ENCODE peak calls at places on chromosomes 7 and 10, in eight cellular contexts. One of them, this sample, is unnamed.

GRCh38 chr7:35508623-35509400 is 186.1 kb downstream of the HERPUD2 start:
- DNase-seq in BJ: no peak
- DNase-seq in uterus: no peak
- DNase-seq in dorsolateral prefrontal cortex: no peak
- DNase-seq in KBM-7: no peak
- DNase-seq in stimulated activated CD4-positive, alpha-beta T cell treated with anti-CD3 and anti-CD28 coated beads, TNF-alpha, amount 100 ng/mL, for 1 hour: no peak
- DNase-seq in coronary artery: no peak
- DNase-seq in ELR: peak
- DNase-seq in this sample: no peak

GRCh38 chr10:96587255-96588059 is 645 bp upstream of the TM9SF3 start:
- DNase-seq in BJ: peak
- DNase-seq in uterus: peak
- DNase-seq in dorsolateral prefrontal cortex: no peak
- DNase-seq in KBM-7: peak
- DNase-seq in stimulated activated CD4-positive, alpha-beta T cell treated with anti-CD3 and anti-CD28 coated beads, TNF-alpha, amount 100 ng/mL, for 1 hour: no peak
- DNase-seq in coronary artery: peak
- DNase-seq in ELR: peak
- DNase-seq in this sample: peak

GRCh38 chr7:146772581-146772980 is 656.0 kb downstream of the CNTNAP2 start:
- DNase-seq in BJ: no peak
- DNase-seq in uterus: no peak
- DNase-seq in dorsolateral prefrontal cortex: no peak
- DNase-seq in KBM-7: peak
- DNase-seq in stimulated activated CD4-positive, alpha-beta T cell treated with anti-CD3 and anti-CD28 coated beads, TNF-alpha, amount 100 ng/mL, for 1 hour: no peak
- DNase-seq in coronary artery: no peak
- DNase-seq in ELR: no peak
- DNase-seq in this sample: no peak

GRCh38 chr10:19719320-19719719 is 96.9 kb upstream of the PLXDC2 start:
- DNase-seq in BJ: peak
- DNase-seq in uterus: no peak
- DNase-seq in dorsolateral prefrontal cortex: no peak
- DNase-seq in KBM-7: peak
- DNase-seq in stimulated activated CD4-positive, alpha-beta T cell treated with anti-CD3 and anti-CD28 coated beads, TNF-alpha, amount 100 ng/mL, for 1 hour: no peak
- DNase-seq in coronary artery: no peak
- DNase-seq in ELR: peak
- DNase-seq in this sample: peak

GRCh38 chr7:114414151-114415053 is at the start of gene FOXP2:
- DNase-seq in BJ: no peak
- DNase-seq in uterus: no peak
- DNase-seq in dorsolateral prefrontal cortex: no peak
- DNase-seq in KBM-7: peak
- DNase-seq in stimulated activated CD4-positive, alpha-beta T cell treated with anti-CD3 and anti-CD28 coated beads, TNF-alpha, amount 100 ng/mL, for 1 hour: no peak
- DNase-seq in coronary artery: no peak
- DNase-seq in ELR: peak
- DNase-seq in this sample: no peak

GRCh38 chr10:119203006-119203405 is 4.4 kb upstream of the GRK5 start:
- DNase-seq in BJ: no peak
- DNase-seq in uterus: no peak
- DNase-seq in dorsolateral prefrontal cortex: no peak
- DNase-seq in KBM-7: no peak
- DNase-seq in stimulated activated CD4-positive, alpha-beta T cell treated with anti-CD3 and anti-CD28 coated beads, TNF-alpha, amount 100 ng/mL, for 1 hour: no peak
- DNase-seq in coronary artery: no peak
- DNase-seq in ELR: peak
- DNase-seq in this sample: no peak

GRCh38 chr7:25429731-25430130 is 201.4 kb upstream of the NPVF start:
- DNase-seq in BJ: no peak
- DNase-seq in uterus: peak
- DNase-seq in dorsolateral prefrontal cortex: no peak
- DNase-seq in KBM-7: no peak
- DNase-seq in stimulated activated CD4-positive, alpha-beta T cell treated with anti-CD3 and anti-CD28 coated beads, TNF-alpha, amount 100 ng/mL, for 1 hour: no peak
- DNase-seq in coronary artery: no peak
- DNase-seq in ELR: no peak
- DNase-seq in this sample: peak

GRCh38 chr7:93226310-93226709 is at the start of gene HEPACAM2:
- DNase-seq in BJ: no peak
- DNase-seq in uterus: no peak
- DNase-seq in dorsolateral prefrontal cortex: no peak
- DNase-seq in KBM-7: no peak
- DNase-seq in stimulated activated CD4-positive, alpha-beta T cell treated with anti-CD3 and anti-CD28 coated beads, TNF-alpha, amount 100 ng/mL, for 1 hour: no peak
- DNase-seq in coronary artery: no peak
- DNase-seq in ELR: no peak
- DNase-seq in this sample: no peak

GRCh38 chr7:28041508-28042314 is 138.9 kb downstream of the JAZF1 start:
- DNase-seq in BJ: peak
- DNase-seq in uterus: no peak
- DNase-seq in dorsolateral prefrontal cortex: no peak
- DNase-seq in KBM-7: no peak
- DNase-seq in stimulated activated CD4-positive, alpha-beta T cell treated with anti-CD3 and anti-CD28 coated beads, TNF-alpha, amount 100 ng/mL, for 1 hour: no peak
- DNase-seq in coronary artery: no peak
- DNase-seq in ELR: peak
- DNase-seq in this sample: peak

GRCh38 chr7:71984348-71984747 is 427.8 kb downstream of the CALN1 start:
- DNase-seq in BJ: no peak
- DNase-seq in uterus: no peak
- DNase-seq in dorsolateral prefrontal cortex: no peak
- DNase-seq in KBM-7: no peak
- DNase-seq in stimulated activated CD4-positive, alpha-beta T cell treated with anti-CD3 and anti-CD28 coated beads, TNF-alpha, amount 100 ng/mL, for 1 hour: no peak
- DNase-seq in coronary artery: no peak
- DNase-seq in ELR: no peak
- DNase-seq in this sample: no peak

GRCh38 chr7:112453505-112454171 is 3.4 kb downstream of the IFRD1 start:
- DNase-seq in BJ: peak
- DNase-seq in uterus: no peak
- DNase-seq in dorsolateral prefrontal cortex: no peak
- DNase-seq in KBM-7: no peak
- DNase-seq in stimulated activated CD4-positive, alpha-beta T cell treated with anti-CD3 and anti-CD28 coated beads, TNF-alpha, amount 100 ng/mL, for 1 hour: no peak
- DNase-seq in coronary artery: no peak
- DNase-seq in ELR: peak
- DNase-seq in this sample: peak

GRCh38 chr10:86447422-86447821 is 74.2 kb downstream of the WAPL start:
- DNase-seq in BJ: no peak
- DNase-seq in uterus: no peak
- DNase-seq in dorsolateral prefrontal cortex: no peak
- DNase-seq in KBM-7: peak
- DNase-seq in stimulated activated CD4-positive, alpha-beta T cell treated with anti-CD3 and anti-CD28 coated beads, TNF-alpha, amount 100 ng/mL, for 1 hour: no peak
- DNase-seq in coronary artery: no peak
- DNase-seq in ELR: no peak
- DNase-seq in this sample: no peak

GRCh38 chr10:117256910-117257309 is 16.0 kb downstream of the SLC18A2 start:
- DNase-seq in BJ: no peak
- DNase-seq in uterus: no peak
- DNase-seq in dorsolateral prefrontal cortex: no peak
- DNase-seq in KBM-7: no peak
- DNase-seq in stimulated activated CD4-positive, alpha-beta T cell treated with anti-CD3 and anti-CD28 coated beads, TNF-alpha, amount 100 ng/mL, for 1 hour: no peak
- DNase-seq in coronary artery: no peak
- DNase-seq in ELR: no peak
- DNase-seq in this sample: no peak

GRCh38 chr10:119293368-119293767 is 86.0 kb downstream of the GRK5 start:
- DNase-seq in BJ: no peak
- DNase-seq in uterus: no peak
- DNase-seq in dorsolateral prefrontal cortex: no peak
- DNase-seq in KBM-7: no peak
- DNase-seq in stimulated activated CD4-positive, alpha-beta T cell treated with anti-CD3 and anti-CD28 coated beads, TNF-alpha, amount 100 ng/mL, for 1 hour: no peak
- DNase-seq in coronary artery: no peak
- DNase-seq in ELR: no peak
- DNase-seq in this sample: no peak

GRCh38 chr7:17403996-17404395 is 105.5 kb downstream of the AHR start:
- DNase-seq in BJ: no peak
- DNase-seq in uterus: no peak
- DNase-seq in dorsolateral prefrontal cortex: no peak
- DNase-seq in KBM-7: no peak
- DNase-seq in stimulated activated CD4-positive, alpha-beta T cell treated with anti-CD3 and anti-CD28 coated beads, TNF-alpha, amount 100 ng/mL, for 1 hour: no peak
- DNase-seq in coronary artery: no peak
- DNase-seq in ELR: no peak
- DNase-seq in this sample: no peak

GRCh38 chr7:103140061-103140460 is 8.8 kb downstream of the NAPEPLD start:
- DNase-seq in BJ: no peak
- DNase-seq in uterus: no peak
- DNase-seq in dorsolateral prefrontal cortex: no peak
- DNase-seq in KBM-7: no peak
- DNase-seq in stimulated activated CD4-positive, alpha-beta T cell treated with anti-CD3 and anti-CD28 coated beads, TNF-alpha, amount 100 ng/mL, for 1 hour: no peak
- DNase-seq in coronary artery: no peak
- DNase-seq in ELR: no peak
- DNase-seq in this sample: no peak

GRCh38 chr7:135260930-135261721 is 27.5 kb downstream of the STRA8 start:
- DNase-seq in BJ: no peak
- DNase-seq in uterus: no peak
- DNase-seq in dorsolateral prefrontal cortex: no peak
- DNase-seq in KBM-7: no peak
- DNase-seq in stimulated activated CD4-positive, alpha-beta T cell treated with anti-CD3 and anti-CD28 coated beads, TNF-alpha, amount 100 ng/mL, for 1 hour: no peak
- DNase-seq in coronary artery: no peak
- DNase-seq in ELR: no peak
- DNase-seq in this sample: no peak

GRCh38 chr10:124999433-125000365 is 57.8 kb downstream of the ZRANB1 start:
- DNase-seq in BJ: no peak
- DNase-seq in uterus: peak
- DNase-seq in dorsolateral prefrontal cortex: peak
- DNase-seq in KBM-7: no peak
- DNase-seq in stimulated activated CD4-positive, alpha-beta T cell treated with anti-CD3 and anti-CD28 coated beads, TNF-alpha, amount 100 ng/mL, for 1 hour: no peak
- DNase-seq in coronary artery: peak
- DNase-seq in ELR: no peak
- DNase-seq in this sample: peak

GRCh38 chr7:48171190-48171589 is at the start of gene ABCA13:
- DNase-seq in BJ: no peak
- DNase-seq in uterus: no peak
- DNase-seq in dorsolateral prefrontal cortex: no peak
- DNase-seq in KBM-7: no peak
- DNase-seq in stimulated activated CD4-positive, alpha-beta T cell treated with anti-CD3 and anti-CD28 coated beads, TNF-alpha, amount 100 ng/mL, for 1 hour: no peak
- DNase-seq in coronary artery: no peak
- DNase-seq in ELR: no peak
- DNase-seq in this sample: no peak

GRCh38 chr10:80397014-80397413 is 11.3 kb upstream of the PRXL2A start:
- DNase-seq in BJ: no peak
- DNase-seq in uterus: no peak
- DNase-seq in dorsolateral prefrontal cortex: no peak
- DNase-seq in KBM-7: no peak
- DNase-seq in stimulated activated CD4-positive, alpha-beta T cell treated with anti-CD3 and anti-CD28 coated beads, TNF-alpha, amount 100 ng/mL, for 1 hour: no peak
- DNase-seq in coronary artery: no peak
- DNase-seq in ELR: no peak
- DNase-seq in this sample: no peak

GRCh38 chr10:124997246-124997790 is 55.4 kb downstream of the ZRANB1 start:
- DNase-seq in BJ: no peak
- DNase-seq in uterus: no peak
- DNase-seq in dorsolateral prefrontal cortex: no peak
- DNase-seq in KBM-7: no peak
- DNase-seq in stimulated activated CD4-positive, alpha-beta T cell treated with anti-CD3 and anti-CD28 coated beads, TNF-alpha, amount 100 ng/mL, for 1 hour: no peak
- DNase-seq in coronary artery: no peak
- DNase-seq in ELR: no peak
- DNase-seq in this sample: no peak

GRCh38 chr7:30062587-30062986 is 34.4 kb downstream of the PLEKHA8 start:
- DNase-seq in BJ: no peak
- DNase-seq in uterus: no peak
- DNase-seq in dorsolateral prefrontal cortex: no peak
- DNase-seq in KBM-7: peak
- DNase-seq in stimulated activated CD4-positive, alpha-beta T cell treated with anti-CD3 and anti-CD28 coated beads, TNF-alpha, amount 100 ng/mL, for 1 hour: no peak
- DNase-seq in coronary artery: no peak
- DNase-seq in ELR: peak
- DNase-seq in this sample: peak

GRCh38 chr10:33139191-33139646 is 181.2 kb upstream of the ITGB1 start:
- DNase-seq in BJ: no peak
- DNase-seq in uterus: no peak
- DNase-seq in dorsolateral prefrontal cortex: no peak
- DNase-seq in KBM-7: no peak
- DNase-seq in stimulated activated CD4-positive, alpha-beta T cell treated with anti-CD3 and anti-CD28 coated beads, TNF-alpha, amount 100 ng/mL, for 1 hour: no peak
- DNase-seq in coronary artery: no peak
- DNase-seq in ELR: no peak
- DNase-seq in this sample: no peak

GRCh38 chr10:104329754-104330153 is 8.5 kb downstream of the ITPRIP start:
- DNase-seq in BJ: peak
- DNase-seq in uterus: no peak
- DNase-seq in dorsolateral prefrontal cortex: no peak
- DNase-seq in KBM-7: no peak
- DNase-seq in stimulated activated CD4-positive, alpha-beta T cell treated with anti-CD3 and anti-CD28 coated beads, TNF-alpha, amount 100 ng/mL, for 1 hour: no peak
- DNase-seq in coronary artery: no peak
- DNase-seq in ELR: peak
- DNase-seq in this sample: peak

GRCh38 chr10:59181668-59182067 is 5.2 kb downstream of the PHYHIPL start:
- DNase-seq in BJ: no peak
- DNase-seq in uterus: no peak
- DNase-seq in dorsolateral prefrontal cortex: no peak
- DNase-seq in KBM-7: peak
- DNase-seq in stimulated activated CD4-positive, alpha-beta T cell treated with anti-CD3 and anti-CD28 coated beads, TNF-alpha, amount 100 ng/mL, for 1 hour: no peak
- DNase-seq in coronary artery: no peak
- DNase-seq in ELR: peak
- DNase-seq in this sample: peak

GRCh38 chr7:43439631-43440401 is 143.1 kb upstream of the STK17A start:
- DNase-seq in BJ: no peak
- DNase-seq in uterus: peak
- DNase-seq in dorsolateral prefrontal cortex: peak
- DNase-seq in KBM-7: peak
- DNase-seq in stimulated activated CD4-positive, alpha-beta T cell treated with anti-CD3 and anti-CD28 coated beads, TNF-alpha, amount 100 ng/mL, for 1 hour: peak
- DNase-seq in coronary artery: no peak
- DNase-seq in ELR: peak
- DNase-seq in this sample: no peak

GRCh38 chr10:87550741-87551140 is 46.0 kb downstream of the MINPP1 start:
- DNase-seq in BJ: no peak
- DNase-seq in uterus: no peak
- DNase-seq in dorsolateral prefrontal cortex: no peak
- DNase-seq in KBM-7: no peak
- DNase-seq in stimulated activated CD4-positive, alpha-beta T cell treated with anti-CD3 and anti-CD28 coated beads, TNF-alpha, amount 100 ng/mL, for 1 hour: no peak
- DNase-seq in coronary artery: no peak
- DNase-seq in ELR: no peak
- DNase-seq in this sample: no peak

GRCh38 chr10:66990431-66990830 is 64.6 kb downstream of the LRRTM3 start:
- DNase-seq in BJ: no peak
- DNase-seq in uterus: no peak
- DNase-seq in dorsolateral prefrontal cortex: no peak
- DNase-seq in KBM-7: no peak
- DNase-seq in stimulated activated CD4-positive, alpha-beta T cell treated with anti-CD3 and anti-CD28 coated beads, TNF-alpha, amount 100 ng/mL, for 1 hour: no peak
- DNase-seq in coronary artery: no peak
- DNase-seq in ELR: no peak
- DNase-seq in this sample: no peak

GRCh38 chr10:133420579-133420978 is 3.8 kb downstream of the SPRN start:
- DNase-seq in BJ: no peak
- DNase-seq in uterus: no peak
- DNase-seq in dorsolateral prefrontal cortex: no peak
- DNase-seq in KBM-7: no peak
- DNase-seq in stimulated activated CD4-positive, alpha-beta T cell treated with anti-CD3 and anti-CD28 coated beads, TNF-alpha, amount 100 ng/mL, for 1 hour: no peak
- DNase-seq in coronary artery: no peak
- DNase-seq in ELR: no peak
- DNase-seq in this sample: no peak

GRCh38 chr10:35928017-35928619 is 286.0 kb upstream of the FZD8 start:
- DNase-seq in BJ: no peak
- DNase-seq in uterus: no peak
- DNase-seq in dorsolateral prefrontal cortex: no peak
- DNase-seq in KBM-7: no peak
- DNase-seq in stimulated activated CD4-positive, alpha-beta T cell treated with anti-CD3 and anti-CD28 coated beads, TNF-alpha, amount 100 ng/mL, for 1 hour: no peak
- DNase-seq in coronary artery: no peak
- DNase-seq in ELR: no peak
- DNase-seq in this sample: no peak

GRCh38 chr10:78664929-78665525 is 403.7 kb upstream of the ZMIZ1 start:
- DNase-seq in BJ: no peak
- DNase-seq in uterus: no peak
- DNase-seq in dorsolateral prefrontal cortex: no peak
- DNase-seq in KBM-7: peak
- DNase-seq in stimulated activated CD4-positive, alpha-beta T cell treated with anti-CD3 and anti-CD28 coated beads, TNF-alpha, amount 100 ng/mL, for 1 hour: no peak
- DNase-seq in coronary artery: no peak
- DNase-seq in ELR: peak
- DNase-seq in this sample: no peak

GRCh38 chr7:36765605-36766004 is 41.3 kb upstream of the AOAH start:
- DNase-seq in BJ: no peak
- DNase-seq in uterus: no peak
- DNase-seq in dorsolateral prefrontal cortex: no peak
- DNase-seq in KBM-7: no peak
- DNase-seq in stimulated activated CD4-positive, alpha-beta T cell treated with anti-CD3 and anti-CD28 coated beads, TNF-alpha, amount 100 ng/mL, for 1 hour: no peak
- DNase-seq in coronary artery: no peak
- DNase-seq in ELR: peak
- DNase-seq in this sample: no peak

GRCh38 chr7:149125189-149125863 is 798 bp downstream of the ZNF425 start:
- DNase-seq in BJ: no peak
- DNase-seq in uterus: no peak
- DNase-seq in dorsolateral prefrontal cortex: no peak
- DNase-seq in KBM-7: peak
- DNase-seq in stimulated activated CD4-positive, alpha-beta T cell treated with anti-CD3 and anti-CD28 coated beads, TNF-alpha, amount 100 ng/mL, for 1 hour: no peak
- DNase-seq in coronary artery: no peak
- DNase-seq in ELR: peak
- DNase-seq in this sample: no peak

GRCh38 chr10:111207525-111207924 is 130.7 kb downstream of the ADRA2A start:
- DNase-seq in BJ: no peak
- DNase-seq in uterus: no peak
- DNase-seq in dorsolateral prefrontal cortex: no peak
- DNase-seq in KBM-7: peak
- DNase-seq in stimulated activated CD4-positive, alpha-beta T cell treated with anti-CD3 and anti-CD28 coated beads, TNF-alpha, amount 100 ng/mL, for 1 hour: no peak
- DNase-seq in coronary artery: no peak
- DNase-seq in ELR: no peak
- DNase-seq in this sample: no peak